ENCODE peak calls at places on chromosome 13, in four cellular contexts. M is H9, V is H1, X is mesenchymal stem cell. T is an unnamed sample.

GRCh38 chr13:100542546-100543156 is 45.9 kb downstream of the GGACT start:
- DNase-seq in X (peak), V (peak), M (peak), T (no peak)

GRCh38 chr13:20414475-20415287 is 111.0 kb downstream of the CRYL1 start:
- DNase-seq in M (peak), X (no peak), V (peak), T (no peak)

GRCh38 chr13:26015276-26015934 is 36.4 kb downstream of the SHISA2 start:
- DNase-seq in M (no peak), V (peak), X (no peak), T (no peak)

GRCh38 chr13:91045351-91046034 is 302.0 kb upstream of the MIR17HG start:
- DNase-seq in V (no peak), X (peak), M (no peak), T (peak)

GRCh38 chr13:80242728-80243427 is 98.0 kb downstream of the SPRY2 start:
- DNase-seq in M (no peak), X (no peak), V (no peak), T (no peak)

GRCh38 chr13:73450583-73450982 is 391.8 kb downstream of the KLF5 start:
- DNase-seq in M (no peak), V (no peak), X (no peak), T (no peak)

GRCh38 chr13:69580255-69580654 is 527.4 kb upstream of the ATXN8OS start:
- DNase-seq in M (no peak), V (no peak), X (no peak), T (no peak)

GRCh38 chr13:84951128-84951527 is 848.1 kb downstream of the SLITRK6 start:
- DNase-seq in V (no peak), X (no peak), M (no peak), T (no peak)

GRCh38 chr13:95579303-95579702 is 26.8 kb downstream of the CLDN10 start:
- DNase-seq in M (no peak), V (no peak), X (no peak), T (no peak)

GRCh38 chr13:43085545-43085944 is 62.2 kb downstream of the DNAJC15 start:
- DNase-seq in X (peak), V (no peak), M (no peak), T (no peak)

GRCh38 chr13:78709028-78709427 is 50.1 kb upstream of the OBI1 start:
- DNase-seq in X (no peak), V (no peak), M (no peak), T (no peak)

GRCh38 chr13:112545866-112546265 is 42.1 kb downstream of the TUBGCP3 start:
- DNase-seq in V (no peak), M (no peak), X (peak), T (no peak)

GRCh38 chr13:93290503-93290902 is 63.9 kb downstream of the GPC6 start:
- DNase-seq in X (peak), M (no peak), V (no peak), T (no peak)

GRCh38 chr13:41858783-41859182 is 102.1 kb downstream of the VWA8 start:
- DNase-seq in X (no peak), M (no peak), V (no peak), T (no peak)

GRCh38 chr13:46555722-46556121 is 2.8 kb downstream of the LRCH1 start:
- DNase-seq in X (no peak), M (no peak), V (no peak), T (no peak)

GRCh38 chr13:43939149-43939548 is 59.4 kb downstream of the LACC1 start:
- DNase-seq in X (no peak), M (no peak), V (no peak), T (no peak)

GRCh38 chr13:105491345-105491744 is 1044.1 kb downstream of the EFNB2 start:
- DNase-seq in V (no peak), X (no peak), M (no peak), T (no peak)

GRCh38 chr13:110615322-110616102 is at the start of gene NAXD:
- DNase-seq in X (peak), M (peak), V (peak), T (peak)
- H2BK15ac ChIP-seq in X (peak), M (no peak), V (peak), T (peak)

GRCh38 chr13:114012921-114013320 is 39.0 kb upstream of the C13orf46 start:
- DNase-seq in X (no peak), M (no peak), V (no peak), T (no peak)
- H2BK12ac ChIP-seq in X (no peak), M (no peak), V (no peak), T (no peak)

GRCh38 chr13:35255241-35255640 is 221.2 kb downstream of the MAB21L1 start:
- DNase-seq in M (no peak), V (no peak), X (no peak), T (no peak)
- H2BK15ac ChIP-seq in M (no peak), V (no peak), X (no peak), T (no peak)

GRCh38 chr13:97211986-97212385 is 10.1 kb upstream of the MBNL2 start:
- DNase-seq in X (no peak), M (no peak), V (no peak), T (no peak)
- H2BK12ac ChIP-seq in X (no peak), M (no peak), V (no peak), T (no peak)

GRCh38 chr13:30796833-30797601 is 61.7 kb downstream of the ALOX5AP start:
- DNase-seq in V (no peak), X (no peak), M (no peak), T (no peak)

GRCh38 chr13:30796132-30796832 is 60.9 kb downstream of the ALOX5AP start:
- DNase-seq in X (peak), M (no peak), V (no peak), T (no peak)

GRCh38 chr13:30800107-30800506 is 64.8 kb downstream of the ALOX5AP start:
- DNase-seq in X (no peak), V (no peak), M (no peak), T (no peak)

GRCh38 chr13:30797847-30798246 is 62.5 kb downstream of the ALOX5AP start:
- DNase-seq in X (no peak), M (no peak), V (no peak), T (no peak)

DNA sequence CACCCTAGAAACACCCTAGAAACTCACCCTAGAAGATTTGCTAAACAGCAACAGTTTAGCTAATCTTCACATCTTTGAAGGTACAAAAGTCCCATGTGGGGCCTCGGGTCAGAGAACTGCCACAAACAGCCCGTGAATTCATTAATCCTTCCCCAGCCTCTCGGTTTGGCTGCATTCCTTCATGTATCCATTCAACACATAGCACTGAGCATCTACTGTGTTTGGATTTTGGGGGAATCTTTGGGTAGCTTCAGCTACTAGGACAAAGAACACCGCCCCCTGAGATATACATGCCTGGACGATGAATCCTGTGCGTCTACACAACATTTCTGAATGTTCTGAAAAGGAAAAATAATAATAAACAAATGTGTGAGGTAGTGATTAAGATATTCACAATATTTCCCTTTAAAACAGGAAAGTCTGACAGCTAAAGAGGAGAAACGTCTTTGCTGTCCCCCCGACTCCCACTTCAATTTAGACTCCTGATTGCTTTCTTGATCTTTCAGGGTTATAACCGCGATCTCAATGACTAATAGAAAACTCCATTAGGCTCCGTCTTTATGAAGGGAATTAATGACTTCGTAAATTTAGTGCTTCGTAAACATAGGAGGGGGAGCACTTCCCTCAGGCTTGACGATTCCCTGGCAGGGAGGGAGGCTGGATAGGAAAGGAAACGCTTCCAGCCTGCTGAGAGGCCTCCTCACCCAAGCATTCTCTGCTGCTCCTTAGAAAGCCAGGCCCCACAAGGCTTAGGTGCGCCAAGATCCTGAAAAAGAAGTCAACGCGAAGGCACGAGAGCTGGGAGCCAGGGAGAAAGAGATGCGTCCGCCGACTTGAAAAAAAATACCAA is 63.7 kb downstream of the ALOX5AP start:
- DNase-seq in M (no peak), V (no peak), X (peak), T (no peak)
- H2BK15ac ChIP-seq in M (no peak), V (no peak), X (peak), T (no peak)

T was measured in neuronal stem cell.